ENCODE peak calls at places on chromosome 3, in eight cellular contexts. One of them, this sample, is unnamed.

GRCh38 chr3:111662907-111663306 is 67.8 kb upstream of the ZBED2 start:
- DNase-seq in right lobe of liver: no peak
- DNase-seq in heart right ventricle: no peak
- DNase-seq in gastrocnemius medialis: no peak
- DNase-seq in lung: no peak
- DNase-seq in thoracic aorta: no peak
- DNase-seq in IMR-90: no peak
- DNase-seq in body of pancreas: no peak
- DNase-seq in this sample: no peak

GRCh38 chr3:159821148-159821547 is 167.5 kb upstream of the IL12A start:
- DNase-seq in lung: no peak
- DNase-seq in right lobe of liver: no peak
- DNase-seq in gastrocnemius medialis: no peak
- DNase-seq in body of pancreas: no peak
- DNase-seq in thoracic aorta: no peak
- DNase-seq in heart right ventricle: no peak
- DNase-seq in IMR-90: no peak
- DNase-seq in this sample: no peak

GRCh38 chr3:120338517-120338916 is 10.6 kb downstream of the LRRC58 start:
- DNase-seq in gastrocnemius medialis: no peak
- DNase-seq in IMR-90: no peak
- DNase-seq in body of pancreas: no peak
- DNase-seq in right lobe of liver: no peak
- DNase-seq in heart right ventricle: no peak
- DNase-seq in thoracic aorta: no peak
- DNase-seq in lung: no peak
- DNase-seq in this sample: no peak

GRCh38 chr3:126781889-126782491 is 78.0 kb downstream of the CHCHD6 start:
- DNase-seq in right lobe of liver: no peak
- DNase-seq in body of pancreas: no peak
- DNase-seq in gastrocnemius medialis: no peak
- DNase-seq in thoracic aorta: no peak
- DNase-seq in IMR-90: peak; percentile 86
- DNase-seq in lung: no peak
- DNase-seq in heart right ventricle: peak; percentile 18
- DNase-seq in this sample: peak; percentile 20

GRCh38 chr3:25897019-25897418 is 107.1 kb downstream of the OXSM start:
- DNase-seq in heart right ventricle: no peak
- DNase-seq in lung: no peak
- DNase-seq in IMR-90: no peak
- DNase-seq in gastrocnemius medialis: no peak
- DNase-seq in thoracic aorta: no peak
- DNase-seq in right lobe of liver: no peak
- DNase-seq in body of pancreas: no peak
- DNase-seq in this sample: no peak

GRCh38 chr3:144187531-144188230 is 216.1 kb downstream of the DIPK2A start:
- DNase-seq in lung: no peak
- DNase-seq in IMR-90: peak; percentile 21
- DNase-seq in thoracic aorta: no peak
- DNase-seq in gastrocnemius medialis: no peak
- DNase-seq in body of pancreas: no peak
- DNase-seq in heart right ventricle: no peak
- DNase-seq in right lobe of liver: no peak
- DNase-seq in this sample: no peak

GRCh38 chr3:111315911-111316310 is 226.1 kb upstream of the CD96 start:
- DNase-seq in thoracic aorta: no peak
- DNase-seq in heart right ventricle: no peak
- DNase-seq in lung: no peak
- DNase-seq in gastrocnemius medialis: no peak
- DNase-seq in right lobe of liver: no peak
- DNase-seq in IMR-90: peak; percentile 93
- DNase-seq in body of pancreas: no peak
- DNase-seq in this sample: no peak

GRCh38 chr3:69838217-69838616 is 99.0 kb downstream of the MITF start:
- DNase-seq in thoracic aorta: no peak
- DNase-seq in body of pancreas: no peak
- DNase-seq in IMR-90: peak; percentile 98
- DNase-seq in heart right ventricle: no peak
- DNase-seq in right lobe of liver: no peak
- DNase-seq in lung: no peak
- DNase-seq in gastrocnemius medialis: no peak
- DNase-seq in this sample: no peak

GRCh38 chr3:124467980-124468902 is 262.0 kb upstream of the UMPS start:
- DNase-seq in heart right ventricle: no peak
- DNase-seq in gastrocnemius medialis: no peak
- DNase-seq in body of pancreas: peak; percentile 53
- DNase-seq in lung: peak; percentile 35
- DNase-seq in IMR-90: peak; percentile 40
- DNase-seq in right lobe of liver: peak; percentile 61
- DNase-seq in thoracic aorta: no peak
- DNase-seq in this sample: peak; percentile 28

GRCh38 chr3:77324115-77324514 is 284.2 kb downstream of the ROBO2 start:
- DNase-seq in right lobe of liver: no peak
- DNase-seq in IMR-90: no peak
- DNase-seq in lung: no peak
- DNase-seq in thoracic aorta: no peak
- DNase-seq in heart right ventricle: no peak
- DNase-seq in gastrocnemius medialis: no peak
- DNase-seq in body of pancreas: no peak
- DNase-seq in this sample: no peak

GRCh38 chr3:87771338-87772059 is 287.3 kb downstream of the CGGBP1 start:
- DNase-seq in thoracic aorta: no peak
- DNase-seq in heart right ventricle: peak; percentile 4
- DNase-seq in body of pancreas: peak; percentile 35
- DNase-seq in gastrocnemius medialis: no peak
- DNase-seq in lung: peak; percentile 30
- DNase-seq in right lobe of liver: peak; percentile 50
- DNase-seq in IMR-90: peak; percentile 1
- DNase-seq in this sample: no peak

GRCh38 chr3:9732080-9732752 is 681 bp downstream of the BRPF1 start:
- DNase-seq in thoracic aorta: no peak
- DNase-seq in lung: peak; percentile 45
- DNase-seq in heart right ventricle: no peak
- DNase-seq in gastrocnemius medialis: no peak
- DNase-seq in IMR-90: no peak
- DNase-seq in body of pancreas: peak; percentile 17
- DNase-seq in right lobe of liver: no peak
- DNase-seq in this sample: no peak

GRCh38 chr3:171365489-171365888 is 94.7 kb downstream of the TNIK start:
- DNase-seq in gastrocnemius medialis: no peak
- DNase-seq in right lobe of liver: no peak
- DNase-seq in body of pancreas: no peak
- DNase-seq in heart right ventricle: no peak
- DNase-seq in thoracic aorta: no peak
- DNase-seq in lung: no peak
- DNase-seq in IMR-90: no peak
- DNase-seq in this sample: no peak

GRCh38 chr3:189195302-189195701 is 23.5 kb downstream of the TPRG1 start:
- DNase-seq in right lobe of liver: no peak
- DNase-seq in heart right ventricle: no peak
- DNase-seq in body of pancreas: peak; percentile 6
- DNase-seq in gastrocnemius medialis: no peak
- DNase-seq in IMR-90: no peak
- DNase-seq in lung: peak; percentile 29
- DNase-seq in thoracic aorta: no peak
- DNase-seq in this sample: no peak

GRCh38 chr3:45656575-45657363 is 32.4 kb upstream of the SACM1L start:
- DNase-seq in IMR-90: peak; percentile 96
- DNase-seq in lung: peak; percentile 92
- DNase-seq in right lobe of liver: peak; percentile 92
- DNase-seq in body of pancreas: peak; percentile 93
- DNase-seq in heart right ventricle: peak; percentile 91
- DNase-seq in gastrocnemius medialis: peak; percentile 95
- DNase-seq in thoracic aorta: peak; percentile 77
- DNase-seq in this sample: peak; percentile 93

GRCh38 chr3:52099006-52099405 is 42.6 kb upstream of the DUSP7 start:
- DNase-seq in heart right ventricle: no peak
- DNase-seq in IMR-90: no peak
- DNase-seq in right lobe of liver: no peak
- DNase-seq in lung: peak; percentile 74
- DNase-seq in gastrocnemius medialis: no peak
- DNase-seq in thoracic aorta: no peak
- DNase-seq in body of pancreas: peak; percentile 39
- DNase-seq in this sample: peak; percentile 59

GRCh38 chr3:140758791-140759444 is 81.1 kb downstream of the TRIM42 start:
- DNase-seq in body of pancreas: no peak
- DNase-seq in heart right ventricle: no peak
- DNase-seq in gastrocnemius medialis: no peak
- DNase-seq in right lobe of liver: no peak
- DNase-seq in lung: no peak
- DNase-seq in thoracic aorta: no peak
- DNase-seq in IMR-90: no peak
- DNase-seq in this sample: no peak

GRCh38 chr3:17151598-17152373 is 267.0 kb downstream of the PLCL2 start:
- DNase-seq in body of pancreas: no peak
- DNase-seq in thoracic aorta: no peak
- DNase-seq in IMR-90: no peak
- DNase-seq in right lobe of liver: no peak
- DNase-seq in heart right ventricle: no peak
- DNase-seq in lung: no peak
- DNase-seq in gastrocnemius medialis: no peak
- DNase-seq in this sample: no peak

GRCh38 chr3:17577795-17578520 is 164.5 kb downstream of the TBC1D5 start:
- DNase-seq in thoracic aorta: no peak
- DNase-seq in heart right ventricle: no peak
- DNase-seq in IMR-90: peak; percentile 4
- DNase-seq in body of pancreas: no peak
- DNase-seq in gastrocnemius medialis: no peak
- DNase-seq in right lobe of liver: no peak
- DNase-seq in lung: no peak
- DNase-seq in this sample: no peak

GRCh38 chr3:45712434-45713110 is 23.4 kb downstream of the SACM1L start:
- DNase-seq in body of pancreas: no peak
- DNase-seq in thoracic aorta: no peak
- DNase-seq in heart right ventricle: no peak
- DNase-seq in right lobe of liver: no peak
- DNase-seq in lung: no peak
- DNase-seq in gastrocnemius medialis: no peak
- DNase-seq in IMR-90: no peak
- DNase-seq in this sample: no peak

GRCh38 chr3:43641306-43642114 is 19.7 kb upstream of the ANO10 start:
- DNase-seq in gastrocnemius medialis: no peak
- DNase-seq in right lobe of liver: no peak
- DNase-seq in body of pancreas: no peak
- DNase-seq in lung: no peak
- DNase-seq in IMR-90: peak; percentile 73
- DNase-seq in thoracic aorta: no peak
- DNase-seq in heart right ventricle: no peak
- DNase-seq in this sample: no peak

DNA sequence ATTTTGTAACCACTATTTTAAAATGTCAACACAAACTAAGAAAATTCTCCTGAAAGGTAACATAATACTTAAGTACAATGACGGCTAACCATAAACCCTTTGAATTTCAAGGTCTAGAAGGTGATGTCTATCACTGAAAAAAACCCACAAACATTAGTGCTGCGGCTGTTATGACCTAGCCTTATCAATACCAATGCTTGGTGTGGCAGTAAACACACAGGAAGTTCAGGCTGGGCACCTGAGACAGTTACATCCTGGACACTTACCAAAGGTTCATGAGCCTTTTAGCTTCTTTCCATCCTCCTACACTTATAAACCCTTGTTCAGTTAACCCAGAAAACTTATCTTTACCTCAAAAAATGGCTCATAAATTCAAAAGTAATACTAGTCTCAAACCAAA is 5.8 kb downstream of the HSPBAP1 start:
- DNase-seq in body of pancreas: no peak
- DNase-seq in heart right ventricle: no peak
- DNase-seq in right lobe of liver: no peak
- DNase-seq in gastrocnemius medialis: no peak
- DNase-seq in IMR-90: no peak
- DNase-seq in thoracic aorta: no peak
- DNase-seq in lung: no peak
- DNase-seq in this sample: no peak
- H3K4me1 ChIP-seq in body of pancreas: peaks cover 21% of the 10 kb centered on the region
- H3K4me1 ChIP-seq in heart right ventricle: no peaks in the 10 kb centered on the region
- H3K4me1 ChIP-seq in right lobe of liver: no peaks in the 10 kb centered on the region
- H3K4me1 ChIP-seq in gastrocnemius medialis: peaks cover 55% of the 10 kb centered on the region
- H3K4me1 ChIP-seq in IMR-90: peaks cover 3% of the 10 kb centered on the region
- H3K4me1 ChIP-seq in thoracic aorta: peaks cover 5% of the 10 kb centered on the region
- H3K4me1 ChIP-seq in lung: peaks cover 1% of the 10 kb centered on the region
- H3K4me1 ChIP-seq in this sample: no peaks in the 10 kb centered on the region

GRCh38 chr3:136734382-136735070 is 17.7 kb downstream of the STAG1 start:
- DNase-seq in IMR-90: no peak
- DNase-seq in heart right ventricle: no peak
- DNase-seq in gastrocnemius medialis: no peak
- DNase-seq in body of pancreas: no peak
- DNase-seq in right lobe of liver: no peak
- DNase-seq in lung: no peak
- DNase-seq in thoracic aorta: no peak
- DNase-seq in this sample: no peak
- TF ChIP-seq CTCF in IMR-90: no peak
- TF ChIP-seq CTCF in heart right ventricle: no peak
- TF ChIP-seq CTCF in gastrocnemius medialis: no peak
- TF ChIP-seq CTCF in body of pancreas: no peak
- TF ChIP-seq CTCF in right lobe of liver: no peak
- TF ChIP-seq CTCF in lung: no peak
- TF ChIP-seq CTCF in thoracic aorta: no peak
- TF ChIP-seq CTCF in this sample: no peak

DNA sequence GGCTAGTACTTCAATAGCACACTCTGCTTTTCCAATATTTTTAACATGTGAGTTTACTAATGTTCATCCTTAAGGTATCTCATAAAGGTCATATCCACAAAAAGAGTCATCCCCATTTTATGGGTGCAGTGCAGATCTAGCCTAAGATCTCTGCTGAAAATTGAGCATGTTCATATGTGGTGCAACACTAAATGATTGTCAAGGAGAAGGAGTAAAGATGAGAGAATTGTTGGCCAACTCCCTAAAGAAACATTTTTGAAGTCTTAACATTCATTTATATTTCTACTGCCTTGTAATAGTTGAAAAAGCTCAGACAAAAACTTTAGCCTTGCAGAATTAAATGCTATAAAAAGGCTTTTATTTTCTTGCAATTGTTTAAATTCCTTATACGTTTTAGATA is 1159.6 kb downstream of the TBL1XR1 start:
- DNase-seq in gastrocnemius medialis: no peak
- DNase-seq in thoracic aorta: no peak
- DNase-seq in lung: no peak
- DNase-seq in body of pancreas: no peak
- DNase-seq in IMR-90: peak; percentile 2
- DNase-seq in right lobe of liver: no peak
- DNase-seq in heart right ventricle: no peak
- DNase-seq in this sample: no peak
- H3K9me3 ChIP-seq in gastrocnemius medialis: no peaks in the 10 kb centered on the region
- H3K9me3 ChIP-seq in thoracic aorta: peaks cover 4% of the 10 kb centered on the region
- H3K9me3 ChIP-seq in lung: no peaks in the 10 kb centered on the region
- H3K9me3 ChIP-seq in body of pancreas: no peaks in the 10 kb centered on the region
- H3K9me3 ChIP-seq in IMR-90: no peaks in the 10 kb centered on the region
- H3K9me3 ChIP-seq in right lobe of liver: no peaks in the 10 kb centered on the region
- H3K9me3 ChIP-seq in heart right ventricle: no peaks in the 10 kb centered on the region
- H3K9me3 ChIP-seq in this sample: no peaks in the 10 kb centered on the region

DNA sequence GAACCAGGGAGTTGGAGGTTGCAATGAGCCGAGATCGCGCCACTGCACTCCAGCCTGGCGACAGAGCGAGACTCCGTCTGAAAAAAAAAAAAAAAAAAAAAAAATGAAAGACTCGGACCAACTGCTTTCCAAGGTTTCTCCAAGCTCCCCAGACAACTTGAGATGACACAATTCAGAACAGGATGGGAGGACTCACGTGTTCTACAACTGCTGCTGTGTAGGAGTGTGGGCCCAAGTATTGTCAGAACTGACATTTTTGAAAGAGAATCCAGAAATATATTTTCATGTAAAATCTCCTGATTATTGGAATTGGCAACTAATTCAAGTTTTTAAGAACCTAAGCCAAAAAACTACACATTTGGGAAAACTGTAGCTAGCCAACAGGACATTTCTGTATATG is 109.5 kb upstream of the ETV5 start:
- DNase-seq in heart right ventricle: no peak
- DNase-seq in IMR-90: no peak
- DNase-seq in gastrocnemius medialis: no peak
- DNase-seq in right lobe of liver: no peak
- DNase-seq in body of pancreas: no peak
- DNase-seq in lung: no peak
- DNase-seq in thoracic aorta: no peak
- DNase-seq in this sample: no peak
- H3K4me1 ChIP-seq in heart right ventricle: peaks cover 39% of the 10 kb centered on the region
- H3K4me1 ChIP-seq in IMR-90: no peaks in the 10 kb centered on the region
- H3K4me1 ChIP-seq in gastrocnemius medialis: peaks cover 50% of the 10 kb centered on the region
- H3K4me1 ChIP-seq in right lobe of liver: no peaks in the 10 kb centered on the region
- H3K4me1 ChIP-seq in body of pancreas: peaks cover 8% of the 10 kb centered on the region
- H3K4me1 ChIP-seq in lung: no peaks in the 10 kb centered on the region
- H3K4me1 ChIP-seq in thoracic aorta: peaks cover 28% of the 10 kb centered on the region
- H3K4me1 ChIP-seq in this sample: peaks cover 13% of the 10 kb centered on the region